ENCODE peak calls at places on chromosomes 1 and 21, in ten cellular contexts. E is pancreas; U is EH; R is uterus; G is HTR-8/SVneo; K is GM04503; T is ELF-1; X is stimulated activated CD4-positive, alpha-beta T cell treated with anti-CD3 and anti-CD28 coated beads, Interleukin-12 subunit alpha, Interleukin-12 subunit beta, amount 100 ng/mL, for 4 hours; P is H54; H is cardiac fibroblast. Z is an unnamed sample.

GRCh38 chr1:97739596-97740103 is 181.2 kb downstream of the DPYD start:
- DNase-seq in K (no peak), R (no peak), X (no peak), U (peak), P (no peak), G (no peak), T (no peak), H (peak), E (no peak), Z (no peak)

GRCh38 chr1:80171101-80171500 is 1164.6 kb upstream of the ADGRL4 start:
- DNase-seq in H (peak), T (no peak), E (no peak), G (no peak), K (no peak), R (no peak), U (no peak), P (no peak), X (no peak), Z (no peak)

GRCh38 chr1:22895357-22895756 is 77.3 kb downstream of the LACTBL1 start:
- DNase-seq in X (no peak), E (no peak), P (no peak), H (no peak), R (no peak), K (no peak), T (no peak), G (no peak), U (no peak), Z (no peak)

GRCh38 chr1:5415621-5416020 is 576.6 kb downstream of the NPHP4 start:
- DNase-seq in X (no peak), H (no peak), K (no peak), T (peak), U (no peak), E (no peak), G (no peak), P (no peak), R (no peak), Z (no peak)

GRCh38 chr1:33008051-33008914 is 28.4 kb downstream of the AK2 start:
- DNase-seq in X (no peak), T (no peak), K (no peak), R (no peak), H (no peak), E (peak), P (no peak), U (no peak), G (no peak), Z (no peak)

GRCh38 chr1:72371259-72372035 is 89.1 kb upstream of the NEGR1 start:
- DNase-seq in E (no peak), T (peak), R (no peak), K (no peak), X (no peak), P (no peak), G (no peak), U (no peak), H (no peak), Z (no peak)

GRCh38 chr1:43363283-43363934 is 4.4 kb downstream of the ELOVL1 start:
- DNase-seq in G (no peak), R (no peak), U (peak), X (no peak), P (peak), E (no peak), T (no peak), H (no peak), K (no peak), Z (no peak)

GRCh38 chr1:224114787-224115175 is 870 bp downstream of the FBXO28 start:
- DNase-seq in G (no peak), E (no peak), R (no peak), X (no peak), K (no peak), H (peak), P (no peak), U (peak), T (no peak), Z (no peak)

GRCh38 chr21:37128069-37128468 is 55.0 kb downstream of the TTC3 start:
- DNase-seq in X (no peak), H (no peak), G (no peak), R (no peak), E (no peak), T (peak), P (no peak), K (no peak), U (peak), Z (no peak)

GRCh38 chr1:1510912-1511532 is 940 bp upstream of the ATAD3A start:
- DNase-seq in H (peak), R (no peak), X (no peak), K (peak), E (no peak), G (no peak), T (peak), P (no peak), U (peak), Z (no peak)

GRCh38 chr1:227926896-227927885 is 20.5 kb downstream of the WNT9A start:
- DNase-seq in U (no peak), G (no peak), P (no peak), H (no peak), T (no peak), R (no peak), X (no peak), K (no peak), E (no peak), Z (no peak)

GRCh38 chr1:12630946-12631540 is 12.8 kb upstream of the AADACL4 start:
- DNase-seq in X (no peak), U (peak), E (no peak), H (peak), G (no peak), R (no peak), K (no peak), T (no peak), P (no peak), Z (no peak)

GRCh38 chr1:30748098-30748698 is 9.4 kb downstream of the LAPTM5 start:
- DNase-seq in P (no peak), H (no peak), R (no peak), G (peak), E (no peak), X (no peak), T (no peak), K (no peak), U (peak), Z (no peak)

GRCh38 chr1:14961661-14962267 is 191.8 kb upstream of the TMEM51 start:
- DNase-seq in K (no peak), G (no peak), T (no peak), H (no peak), R (no peak), U (peak), E (no peak), X (no peak), P (no peak), Z (no peak)

GRCh38 chr1:59412705-59413326 is 115.9 kb downstream of the FGGY start:
- DNase-seq in R (no peak), E (no peak), H (no peak), P (no peak), K (no peak), T (no peak), G (no peak), U (no peak), X (no peak), Z (no peak)

GRCh38 chr21:14767192-14767852 is 221.2 kb upstream of the SAMSN1 start:
- DNase-seq in G (no peak), H (no peak), E (no peak), U (no peak), P (no peak), K (no peak), X (no peak), T (no peak), R (no peak), Z (no peak)

GRCh38 chr1:35737111-35737510 is 18.4 kb upstream of the C1orf216 start:
- DNase-seq in G (no peak), R (no peak), U (no peak), P (no peak), E (no peak), T (no peak), H (no peak), X (no peak), K (no peak), Z (no peak)

GRCh38 chr1:151714820-151715725 is 1.5 kb downstream of the CELF3 start:
- DNase-seq in K (no peak), R (no peak), G (no peak), E (no peak), U (no peak), P (no peak), T (no peak), X (no peak), H (no peak), Z (no peak)

GRCh38 chr1:235415008-235415904 is 48.0 kb downstream of the TBCE start:
- DNase-seq in K (peak), T (peak), E (peak), H (peak), U (peak), X (peak), R (peak), P (peak), G (peak), Z (no peak)

GRCh38 chr1:193103759-193104495 is 1.3 kb downstream of the GLRX2 start:
- DNase-seq in P (no peak), R (no peak), H (peak), K (no peak), U (peak), G (no peak), X (no peak), E (no peak), T (no peak), Z (no peak)